ENCODE peak calls at places on chromosomes 2 and 18, in eight cellular contexts. Z is neural progenitor cell, T is adrenal gland, Y is kidney epithelial cell, C is GM12864, M is fibroblast of mammary gland, R is A549, I is LNCaP clone FGC. U is an unnamed sample.

GRCh38 chr2:186713664-186714063 is 19.8 kb downstream of the FAM171B start:
- DNase-seq in I (no peak), Y (no peak), Z (no peak), T (no peak), C (no peak), R (no peak), M (no peak), U (no peak)

GRCh38 chr18:79416677-79417052 is 20.9 kb downstream of the NFATC1 start:
- DNase-seq in Y (no peak), T (no peak), I (no peak), R (no peak), M (no peak), C (no peak), Z (no peak), U (no peak)

GRCh38 chr18:39772155-39772919 is 2182.7 kb upstream of the PIK3C3 start:
- DNase-seq in C (no peak), R (no peak), T (no peak), Z (no peak), I (no peak), M (peak), Y (no peak), U (no peak)

GRCh38 chr2:43139996-43140621 is 86.3 kb downstream of the ZFP36L2 start:
- DNase-seq in Y (no peak), R (no peak), M (peak), C (no peak), I (no peak), Z (no peak), T (peak), U (peak)

GRCh38 chr2:113720167-113720566 is 36.3 kb downstream of the SLC35F5 start:
- DNase-seq in T (no peak), C (no peak), Y (no peak), R (peak), Z (peak), M (peak), I (no peak), U (no peak)

GRCh38 chr2:74862268-74862964 is 28.5 kb downstream of the HK2 start:
- DNase-seq in Z (no peak), I (no peak), R (no peak), M (no peak), T (no peak), C (no peak), Y (no peak), U (no peak)

GRCh38 chr2:12005886-12006681 is 259.7 kb downstream of the LPIN1 start:
- DNase-seq in C (peak), M (peak), Z (peak), R (no peak), T (no peak), Y (peak), I (no peak), U (peak)

GRCh38 chr2:195596840-195597239 is 60.2 kb upstream of the SLC39A10 start:
- DNase-seq in Y (no peak), M (peak), Z (no peak), C (no peak), I (no peak), T (no peak), R (no peak), U (no peak)

GRCh38 chr2:143579456-143579855 is 450.2 kb downstream of the ARHGAP15 start:
- DNase-seq in I (no peak), Y (no peak), C (no peak), M (no peak), R (no peak), T (no peak), Z (no peak), U (no peak)

GRCh38 chr2:120550893-120551446 is 184.7 kb upstream of the GLI2 start:
- DNase-seq in M (no peak), C (no peak), Y (no peak), R (no peak), Z (no peak), T (peak), I (no peak), U (no peak)

GRCh38 chr2:120552800-120553471 is 182.7 kb upstream of the GLI2 start:
- DNase-seq in C (no peak), M (peak), Y (no peak), I (peak), Z (peak), T (peak), R (peak), U (peak)

GRCh38 chr2:120550274-120550673 is 185.4 kb upstream of the GLI2 start:
- DNase-seq in R (no peak), I (no peak), C (no peak), Y (no peak), M (no peak), T (no peak), Z (no peak), U (no peak)

GRCh38 chr2:120552079-120552478 is 183.6 kb upstream of the GLI2 start:
- DNase-seq in Y (no peak), C (no peak), R (no peak), Z (no peak), I (no peak), T (no peak), M (no peak), U (no peak)

GRCh38 chr2:120551540-120551939 is 184.1 kb upstream of the GLI2 start:
- DNase-seq in M (no peak), C (no peak), Z (no peak), I (no peak), R (no peak), T (no peak), Y (no peak), U (peak)
- TF ChIP-seq CTCF in M (no peak), C (no peak), Z (no peak), I (no peak), R (no peak), T (no peak), Y (no peak), U (no peak)

GRCh38 chr2:150125708-150126107 is 361.8 kb downstream of the RND3 start:
- DNase-seq in M (peak), C (no peak), T (no peak), Y (peak), I (no peak), R (peak), Z (peak), U (no peak)
- TF ChIP-seq CTCF in M (peak), C (no peak), T (no peak), Y (peak), I (no peak), R (peak), Z (no peak), U (no peak)

GRCh38 chr2:38945372-38945771 is 55.7 kb downstream of the ARHGEF33 start:
- DNase-seq in Y (no peak), T (no peak), M (no peak), Z (no peak), R (no peak), C (no peak), I (no peak), U (no peak)

GRCh38 chr2:38947241-38948239 is 57.9 kb downstream of the ARHGEF33 start:
- DNase-seq in R (peak), Y (peak), Z (peak), I (peak), M (peak), C (peak), T (peak), U (peak)

GRCh38 chr2:38948387-38948882 is 58.8 kb downstream of the ARHGEF33 start:
- DNase-seq in I (no peak), R (no peak), C (no peak), Z (no peak), M (no peak), Y (no peak), T (no peak), U (no peak)

GRCh38 chr2:38943784-38944183 is 54.1 kb downstream of the ARHGEF33 start:
- DNase-seq in T (no peak), M (no peak), R (no peak), I (no peak), Z (no peak), C (no peak), Y (no peak), U (no peak)

DNA sequence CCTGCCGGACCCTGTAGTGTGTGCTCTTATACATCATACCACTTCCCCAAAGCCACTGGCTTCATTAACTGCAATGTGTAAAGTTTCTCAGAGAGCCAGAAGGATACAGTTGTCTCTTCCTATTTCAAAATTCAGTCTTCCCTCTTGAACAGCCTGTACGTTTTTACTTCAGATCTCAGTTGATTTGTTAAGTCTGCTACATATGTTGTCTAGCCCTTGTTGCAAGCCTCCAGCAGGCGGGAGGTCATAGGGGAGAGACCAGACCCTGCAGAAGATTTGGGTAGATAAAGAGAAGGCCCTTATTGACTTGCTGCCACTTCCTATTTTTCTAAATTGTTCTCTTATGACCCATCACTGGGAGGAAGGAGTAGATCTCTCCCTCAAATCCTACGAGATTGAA is 56.3 kb downstream of the ARHGEF33 start:
- DNase-seq in T (no peak), M (no peak), Z (no peak), C (no peak), Y (no peak), R (no peak), I (no peak), U (no peak)
- TF ChIP-seq CTCF in T (no peak), M (no peak), Z (no peak), C (no peak), Y (no peak), R (no peak), I (no peak), U (no peak)

DNA sequence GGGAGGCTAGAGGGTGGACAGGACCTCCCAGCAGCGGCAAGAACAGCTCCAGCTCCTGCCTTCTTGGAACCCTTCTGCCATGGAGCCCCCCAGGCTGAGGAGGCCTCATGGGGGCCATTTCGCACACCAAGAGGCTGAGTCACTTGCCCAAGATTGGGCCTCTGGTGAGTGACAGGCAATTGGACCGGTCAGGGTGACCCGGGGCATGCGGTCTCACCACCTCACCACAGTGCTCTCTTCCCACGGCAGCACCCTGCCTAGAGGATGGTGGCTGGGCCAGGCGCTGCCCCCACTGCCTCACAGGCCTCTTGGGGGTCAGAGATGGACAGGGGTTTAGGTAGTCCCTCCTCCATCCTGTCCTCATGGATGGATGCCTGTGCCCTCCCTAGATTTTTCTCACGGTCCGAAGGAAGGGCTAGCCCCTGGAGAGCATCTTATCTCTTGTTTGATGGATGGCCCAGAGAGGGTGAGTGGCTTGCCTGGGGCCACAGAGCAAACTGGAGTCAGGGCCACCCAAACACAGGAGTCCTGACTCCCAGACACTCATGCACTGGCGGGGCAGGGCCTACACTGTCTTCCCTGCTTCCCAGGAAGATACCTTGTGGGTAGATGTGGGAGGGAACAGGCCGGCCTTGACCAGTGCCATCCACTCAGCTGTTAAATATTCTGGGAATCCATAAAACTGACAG is 119.2 kb downstream of the INHBB start:
- DNase-seq in I (no peak), R (no peak), M (no peak), Z (no peak), C (no peak), Y (no peak), T (no peak), U (no peak)
- TF ChIP-seq CTCF in I (no peak), R (no peak), M (no peak), Z (no peak), C (no peak), Y (no peak), T (no peak), U (no peak)

GRCh38 chr2:106882658-106883057 is 3.3 kb downstream of the ST6GAL2 start:
- DNase-seq in I (no peak), C (no peak), M (no peak), T (no peak), R (peak), Y (no peak), Z (peak), U (no peak)
- TF ChIP-seq CTCF in I (peak), C (no peak), M (no peak), T (no peak), R (peak), Y (peak), Z (peak), U (no peak)

DNA sequence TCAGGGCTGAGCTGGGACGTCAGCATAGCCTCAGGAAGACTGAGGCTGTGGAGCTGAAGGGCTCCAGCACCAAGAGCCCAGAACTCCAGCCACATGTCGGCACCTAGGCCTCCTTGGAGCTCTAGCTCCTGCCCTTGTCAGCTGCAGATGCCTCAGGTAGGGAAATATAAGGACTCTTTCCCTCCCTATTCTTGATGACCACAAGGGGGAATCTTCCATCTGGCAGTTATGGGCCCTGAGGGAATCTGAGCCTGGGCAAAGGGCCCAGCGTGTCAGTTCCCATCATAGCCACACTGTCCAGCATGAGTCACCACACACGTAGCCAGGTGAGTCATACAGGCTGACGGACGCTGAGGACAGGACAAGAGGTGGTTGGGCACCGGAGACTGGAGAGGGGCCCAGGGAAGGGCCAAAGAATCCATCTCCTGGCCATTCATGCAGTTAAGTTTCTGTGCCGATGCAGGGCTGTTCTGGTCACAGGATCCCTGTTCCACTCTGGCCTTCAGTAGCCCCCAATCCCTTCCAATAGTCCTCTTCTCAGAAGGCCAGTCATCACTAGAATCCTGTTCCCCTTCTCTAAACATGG is 1.8 kb downstream of the MPV17 start:
- DNase-seq in Y (peak), Z (peak), R (peak), C (no peak), I (peak), M (peak), T (peak), U (no peak)
- TF ChIP-seq CTCF in Y (peak), Z (peak), R (peak), C (peak), I (peak), M (peak), T (peak), U (no peak)

DNA sequence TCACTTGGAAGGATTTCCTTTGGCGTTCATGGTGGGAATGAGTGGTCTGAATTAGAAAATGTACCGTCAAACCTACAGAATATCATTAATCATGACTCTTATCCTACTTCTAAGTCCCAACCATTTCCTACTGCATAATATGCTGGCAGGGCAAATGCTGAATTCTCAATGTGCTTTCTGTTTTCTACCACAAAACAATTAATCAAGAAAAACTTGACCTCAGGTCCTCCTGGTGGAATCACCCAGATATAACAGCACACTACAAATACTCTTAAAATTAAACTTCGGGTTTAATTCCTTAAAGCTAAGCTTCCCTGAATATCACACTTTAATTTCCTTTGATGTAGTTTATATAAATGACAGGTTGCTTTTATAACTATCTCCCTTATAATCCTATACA is 301.6 kb downstream of the AFF3 start:
- DNase-seq in C (no peak), Y (no peak), R (no peak), T (no peak), I (no peak), Z (no peak), M (no peak), U (no peak)
- TF ChIP-seq CTCF in C (no peak), Y (no peak), R (no peak), T (no peak), I (no peak), Z (no peak), M (no peak), U (no peak)

GRCh38 chr2:189178726-189179606 is 595 bp downstream of the COL5A2 start:
- DNase-seq in M (peak), R (peak), C (no peak), Z (peak), T (no peak), Y (peak), I (no peak), U (no peak)

GRCh38 chr2:189177441-189177840 is 2.1 kb downstream of the COL5A2 start:
- DNase-seq in Z (no peak), I (no peak), R (no peak), C (no peak), Y (no peak), M (no peak), T (no peak), U (no peak)

GRCh38 chr2:189175869-189176431 is 3.6 kb downstream of the COL5A2 start:
- DNase-seq in Y (no peak), C (no peak), M (no peak), T (no peak), I (no peak), Z (no peak), R (no peak), U (no peak)

GRCh38 chr2:189179607-189179979 is at the start of gene COL5A2:
- DNase-seq in M (peak), Z (peak), Y (peak), C (no peak), I (no peak), T (peak), R (peak), U (no peak)

DNA sequence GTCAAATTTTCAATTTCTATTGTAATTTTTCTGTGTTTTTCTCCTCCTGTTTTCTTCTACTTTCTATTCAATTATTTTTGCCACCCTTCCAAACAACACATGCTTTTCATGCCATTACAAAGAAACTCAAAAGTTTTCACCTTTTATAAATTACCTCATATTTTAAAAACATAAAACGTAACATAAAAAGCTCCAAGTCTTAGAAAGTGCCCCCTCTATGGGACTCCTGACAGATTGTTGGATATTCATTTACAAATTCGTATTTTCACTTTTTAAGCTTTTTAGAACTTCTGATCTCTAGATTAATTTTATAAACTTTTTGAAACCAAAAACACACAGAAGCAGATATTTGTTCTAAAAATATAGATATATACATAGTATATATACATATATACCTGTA is 1.6 kb downstream of the COL5A2 start:
- DNase-seq in T (no peak), I (no peak), Y (no peak), C (no peak), Z (no peak), M (peak), R (peak), U (no peak)
- TF ChIP-seq CTCF in T (peak), I (no peak), Y (peak), C (no peak), Z (peak), M (peak), R (peak), U (no peak)